ENCODE peak calls at places on chromosomes 13 and 19, in four cellular contexts. One of them, this sample, is unnamed. For H3K9me3, the result is how much of the 10 kb centered on the place peaks cover.

GRCh38 chr13:50420720-50421456 is 405.6 kb downstream of the KCNRG start:
- DNase-seq in CD4-positive, alpha-beta memory T cell: no peak
- DNase-seq in endothelial cell of umbilical vein: no peak
- DNase-seq in AG04450: no peak
- DNase-seq in this sample: no peak

GRCh38 chr13:70432276-70432805 is 324.1 kb upstream of the KLHL1 start:
- DNase-seq in CD4-positive, alpha-beta memory T cell: no peak
- DNase-seq in endothelial cell of umbilical vein: no peak
- DNase-seq in AG04450: no peak
- DNase-seq in this sample: no peak

GRCh38 chr13:22201395-22201794 is 530.5 kb downstream of the FGF9 start:
- DNase-seq in endothelial cell of umbilical vein: no peak
- DNase-seq in CD4-positive, alpha-beta memory T cell: no peak
- DNase-seq in AG04450: no peak
- DNase-seq in this sample: no peak

GRCh38 chr13:44576396-44577235 is 486 bp upstream of the TSC22D1 start:
- DNase-seq in CD4-positive, alpha-beta memory T cell: no peak
- DNase-seq in endothelial cell of umbilical vein: no peak
- DNase-seq in AG04450: no peak
- DNase-seq in this sample: no peak

GRCh38 chr19:46951236-46951986 is 68.2 kb upstream of the NPAS1 start:
- DNase-seq in endothelial cell of umbilical vein: no peak
- DNase-seq in AG04450: no peak
- DNase-seq in CD4-positive, alpha-beta memory T cell: no peak
- DNase-seq in this sample: no peak

GRCh38 chr13:95457294-95457693 is 95.2 kb upstream of the CLDN10 start:
- DNase-seq in AG04450: no peak
- DNase-seq in endothelial cell of umbilical vein: no peak
- DNase-seq in CD4-positive, alpha-beta memory T cell: no peak
- DNase-seq in this sample: no peak

GRCh38 chr19:41030651-41031050 is 39.6 kb downstream of the CYP2B6 start:
- DNase-seq in AG04450: no peak
- DNase-seq in CD4-positive, alpha-beta memory T cell: no peak
- DNase-seq in endothelial cell of umbilical vein: no peak
- DNase-seq in this sample: no peak

GRCh38 chr19:58518261-58519086 is 1.1 kb downstream of the ZBTB45 start:
- DNase-seq in CD4-positive, alpha-beta memory T cell: no peak
- DNase-seq in AG04450: no peak
- DNase-seq in endothelial cell of umbilical vein: no peak
- DNase-seq in this sample: no peak

GRCh38 chr19:38850976-38851621 is 1.3 kb upstream of the HNRNPL start:
- DNase-seq in AG04450: no peak
- DNase-seq in endothelial cell of umbilical vein: peak
- DNase-seq in CD4-positive, alpha-beta memory T cell: peak
- DNase-seq in this sample: peak

GRCh38 chr13:113947321-113948033 is 26.4 kb downstream of the C13orf46 start:
- DNase-seq in endothelial cell of umbilical vein: peak
- DNase-seq in AG04450: no peak
- DNase-seq in CD4-positive, alpha-beta memory T cell: no peak
- DNase-seq in this sample: no peak

GRCh38 chr19:2129892-2130770 is 21.2 kb downstream of the AP3D1 start:
- DNase-seq in endothelial cell of umbilical vein: no peak
- DNase-seq in AG04450: no peak
- DNase-seq in CD4-positive, alpha-beta memory T cell: no peak
- DNase-seq in this sample: no peak

GRCh38 chr13:37344051-37344450 is 238.6 kb upstream of the CSNK1A1L start:
- DNase-seq in endothelial cell of umbilical vein: no peak
- DNase-seq in CD4-positive, alpha-beta memory T cell: no peak
- DNase-seq in AG04450: no peak
- DNase-seq in this sample: no peak

GRCh38 chr19:34794289-34794960 is 21.4 kb upstream of the ZNF599 start:
- DNase-seq in CD4-positive, alpha-beta memory T cell: peak
- DNase-seq in endothelial cell of umbilical vein: no peak
- DNase-seq in AG04450: no peak
- DNase-seq in this sample: no peak

GRCh38 chr13:93635687-93636086 is 409.1 kb downstream of the GPC6 start:
- DNase-seq in AG04450: no peak
- DNase-seq in endothelial cell of umbilical vein: no peak
- DNase-seq in CD4-positive, alpha-beta memory T cell: no peak
- DNase-seq in this sample: no peak

GRCh38 chr13:45833663-45834062 is 17.9 kb downstream of the SIAH3 start:
- DNase-seq in AG04450: no peak
- DNase-seq in endothelial cell of umbilical vein: peak
- DNase-seq in CD4-positive, alpha-beta memory T cell: no peak
- DNase-seq in this sample: peak

GRCh38 chr13:20585371-20585770 is 18.4 kb downstream of the IFT88 start:
- DNase-seq in endothelial cell of umbilical vein: no peak
- DNase-seq in CD4-positive, alpha-beta memory T cell: no peak
- DNase-seq in AG04450: no peak
- DNase-seq in this sample: no peak

GRCh38 chr19:4172861-4173473 is 9.4 kb downstream of the SIRT6 start:
- DNase-seq in CD4-positive, alpha-beta memory T cell: peak
- DNase-seq in endothelial cell of umbilical vein: no peak
- DNase-seq in AG04450: no peak
- DNase-seq in this sample: peak

GRCh38 chr19:5337126-5337525 is 3.5 kb downstream of the PTPRS start:
- DNase-seq in endothelial cell of umbilical vein: no peak
- DNase-seq in AG04450: no peak
- DNase-seq in CD4-positive, alpha-beta memory T cell: no peak
- DNase-seq in this sample: no peak

GRCh38 chr19:41705393-41706174 is 2.8 kb upstream of the CEACAM5 start:
- DNase-seq in endothelial cell of umbilical vein: peak
- DNase-seq in AG04450: no peak
- DNase-seq in CD4-positive, alpha-beta memory T cell: peak
- DNase-seq in this sample: no peak

GRCh38 chr13:20713014-20713376 is 9.5 kb downstream of the IL17D start:
- DNase-seq in CD4-positive, alpha-beta memory T cell: no peak
- DNase-seq in AG04450: no peak
- DNase-seq in endothelial cell of umbilical vein: peak
- DNase-seq in this sample: no peak

GRCh38 chr19:55578761-55579747 is 1.6 kb downstream of the ZNF579 start:
- DNase-seq in AG04450: no peak
- DNase-seq in CD4-positive, alpha-beta memory T cell: no peak
- DNase-seq in endothelial cell of umbilical vein: no peak
- DNase-seq in this sample: no peak

GRCh38 chr13:33349996-33350826 is 64.7 kb upstream of the STARD13 start:
- DNase-seq in CD4-positive, alpha-beta memory T cell: no peak
- DNase-seq in AG04450: no peak
- DNase-seq in endothelial cell of umbilical vein: peak
- DNase-seq in this sample: peak

GRCh38 chr13:110382229-110382628 is 75.1 kb downstream of the COL4A2 start:
- DNase-seq in CD4-positive, alpha-beta memory T cell: no peak
- DNase-seq in endothelial cell of umbilical vein: peak
- DNase-seq in AG04450: no peak
- DNase-seq in this sample: no peak

GRCh38 chr13:28792992-28793391 is 27.1 kb upstream of the MTUS2 start:
- DNase-seq in AG04450: peak
- DNase-seq in endothelial cell of umbilical vein: no peak
- DNase-seq in CD4-positive, alpha-beta memory T cell: no peak
- DNase-seq in this sample: no peak

GRCh38 chr13:89923731-89924130 is 1423.8 kb upstream of the MIR17HG start:
- DNase-seq in endothelial cell of umbilical vein: no peak
- DNase-seq in CD4-positive, alpha-beta memory T cell: no peak
- DNase-seq in AG04450: peak
- DNase-seq in this sample: no peak

GRCh38 chr19:43777163-43777700 is 3.5 kb downstream of the KCNN4 start:
- DNase-seq in CD4-positive, alpha-beta memory T cell: peak
- DNase-seq in AG04450: no peak
- DNase-seq in endothelial cell of umbilical vein: no peak
- DNase-seq in this sample: no peak

GRCh38 chr19:55370305-55370988 is at the start of gene IL11:
- DNase-seq in CD4-positive, alpha-beta memory T cell: no peak
- DNase-seq in endothelial cell of umbilical vein: no peak
- DNase-seq in AG04450: no peak
- DNase-seq in this sample: no peak

GRCh38 chr19:18440421-18440877 is 2.5 kb upstream of the ISYNA1 start:
- DNase-seq in AG04450: no peak
- DNase-seq in CD4-positive, alpha-beta memory T cell: no peak
- DNase-seq in endothelial cell of umbilical vein: no peak
- DNase-seq in this sample: no peak

GRCh38 chr13:43223206-43223605 is 199.8 kb downstream of the DNAJC15 start:
- DNase-seq in endothelial cell of umbilical vein: no peak
- DNase-seq in CD4-positive, alpha-beta memory T cell: no peak
- DNase-seq in AG04450: no peak
- DNase-seq in this sample: no peak

GRCh38 chr13:95267662-95268369 is 33.4 kb downstream of the ABCC4 start:
- DNase-seq in CD4-positive, alpha-beta memory T cell: no peak
- DNase-seq in endothelial cell of umbilical vein: peak
- DNase-seq in AG04450: peak
- DNase-seq in this sample: no peak

GRCh38 chr19:18780631-18781030 is 10.5 kb downstream of the COMP start:
- DNase-seq in AG04450: no peak
- DNase-seq in endothelial cell of umbilical vein: no peak
- DNase-seq in CD4-positive, alpha-beta memory T cell: no peak
- DNase-seq in this sample: no peak

DNA sequence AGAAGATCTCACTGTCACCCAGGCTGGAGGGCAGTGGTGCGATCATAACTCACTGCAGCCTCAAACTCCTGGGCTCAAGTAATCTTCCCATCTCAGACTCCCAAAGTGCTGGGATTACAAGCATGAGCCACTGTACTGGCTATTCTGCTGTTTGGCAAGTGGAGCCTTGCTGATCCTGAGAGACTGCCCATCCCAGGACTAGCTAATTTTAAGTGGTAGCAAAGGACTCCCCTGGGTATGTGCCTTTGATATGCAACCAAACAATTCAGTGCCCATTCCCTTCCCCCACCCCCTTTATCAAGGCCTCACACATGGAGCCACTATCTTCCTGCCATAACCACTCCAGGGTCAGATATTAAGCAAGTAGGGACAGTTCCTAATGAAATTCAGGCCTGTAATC is 17.0 kb upstream of the ZNF460 start:
- DNase-seq in CD4-positive, alpha-beta memory T cell: no peak
- DNase-seq in AG04450: no peak
- DNase-seq in endothelial cell of umbilical vein: no peak
- DNase-seq in this sample: no peak
- H3K9me3 ChIP-seq in CD4-positive, alpha-beta memory T cell: under half
- H3K9me3 ChIP-seq in AG04450: under half
- H3K9me3 ChIP-seq in endothelial cell of umbilical vein: under half
- H3K9me3 ChIP-seq in this sample: under half

GRCh38 chr19:12229990-12230389 is 64.7 kb downstream of the ZNF44 start:
- DNase-seq in AG04450: no peak
- DNase-seq in endothelial cell of umbilical vein: no peak
- DNase-seq in CD4-positive, alpha-beta memory T cell: no peak
- DNase-seq in this sample: no peak
- H3K9me3 ChIP-seq in AG04450: under half
- H3K9me3 ChIP-seq in endothelial cell of umbilical vein: under half
- H3K9me3 ChIP-seq in CD4-positive, alpha-beta memory T cell: under half
- H3K9me3 ChIP-seq in this sample: under half

GRCh38 chr13:24668511-24668910 is 11.7 kb upstream of the ATP12A start:
- DNase-seq in CD4-positive, alpha-beta memory T cell: no peak
- DNase-seq in AG04450: no peak
- DNase-seq in endothelial cell of umbilical vein: no peak
- DNase-seq in this sample: no peak
- H3K9me3 ChIP-seq in CD4-positive, alpha-beta memory T cell: under half
- H3K9me3 ChIP-seq in AG04450: under half
- H3K9me3 ChIP-seq in endothelial cell of umbilical vein: under half
- H3K9me3 ChIP-seq in this sample: under half

DNA sequence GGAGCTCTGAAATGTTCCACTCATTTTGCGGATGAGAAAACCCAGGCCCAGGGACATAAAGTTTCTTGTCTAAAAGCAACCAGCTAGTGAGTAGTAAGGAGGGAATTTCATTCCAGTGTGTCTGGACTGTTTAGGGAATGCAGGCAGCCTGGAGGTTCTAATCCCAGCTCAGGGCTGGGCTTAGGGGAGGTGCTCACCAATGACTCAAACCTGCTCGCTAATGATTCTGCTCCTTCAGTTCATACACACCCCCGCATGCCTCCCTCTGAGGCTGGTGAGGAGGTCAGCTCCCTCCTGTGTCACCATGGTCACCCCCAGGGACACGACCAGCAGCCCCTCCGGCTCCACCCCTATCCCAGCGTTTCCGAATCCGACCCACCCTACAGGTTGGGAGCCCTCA is 34.6 kb downstream of the CYP4F2 start:
- DNase-seq in AG04450: no peak
- DNase-seq in endothelial cell of umbilical vein: no peak
- DNase-seq in CD4-positive, alpha-beta memory T cell: no peak
- DNase-seq in this sample: no peak
- H3K9me3 ChIP-seq in AG04450: under half
- H3K9me3 ChIP-seq in endothelial cell of umbilical vein: under half
- H3K9me3 ChIP-seq in CD4-positive, alpha-beta memory T cell: under half
- H3K9me3 ChIP-seq in this sample: under half

DNA sequence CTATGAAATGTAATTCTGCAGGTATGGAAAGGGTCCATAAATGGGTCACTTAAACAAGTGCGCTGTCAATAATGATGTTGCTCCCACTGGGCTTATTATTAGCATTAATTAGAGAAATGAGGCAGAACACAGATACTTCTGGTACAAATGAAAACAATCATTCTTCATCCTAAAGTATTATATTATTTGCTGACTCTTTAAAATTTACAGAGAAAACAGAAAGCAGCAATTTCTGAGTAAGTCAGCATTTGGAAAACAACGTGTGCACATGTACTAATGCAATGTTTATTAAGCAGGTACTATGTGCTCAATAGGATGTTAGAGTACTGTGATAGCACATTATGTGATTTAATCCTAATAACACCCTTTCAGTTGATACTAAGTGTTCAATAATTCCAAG is 2.4 kb upstream of the ZNF676 start:
- DNase-seq in CD4-positive, alpha-beta memory T cell: no peak
- DNase-seq in endothelial cell of umbilical vein: no peak
- DNase-seq in AG04450: no peak
- DNase-seq in this sample: no peak
- H3K9me3 ChIP-seq in CD4-positive, alpha-beta memory T cell: under half
- H3K9me3 ChIP-seq in endothelial cell of umbilical vein: under half
- H3K9me3 ChIP-seq in AG04450: under half
- H3K9me3 ChIP-seq in this sample: under half

DNA sequence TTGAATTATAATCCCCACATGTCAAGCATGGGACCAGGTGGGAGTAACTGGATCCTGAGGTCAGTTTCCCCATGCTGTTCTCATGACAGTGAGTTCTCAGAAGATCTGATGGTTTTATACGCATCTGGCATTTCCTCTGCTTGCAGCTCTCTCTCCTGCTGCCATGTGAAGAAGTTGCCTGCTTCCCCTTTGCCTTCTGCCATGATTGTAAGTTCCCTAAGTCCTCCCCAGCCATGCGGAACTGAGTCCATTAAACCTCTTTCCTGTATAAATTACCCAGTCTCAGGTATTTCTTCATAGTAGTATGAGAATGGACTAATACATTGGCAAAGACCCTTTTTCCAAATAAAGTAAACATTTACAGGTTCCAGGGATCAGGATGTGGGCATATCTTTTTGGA is 96.8 kb downstream of the TSHZ3 start:
- DNase-seq in AG04450: no peak
- DNase-seq in endothelial cell of umbilical vein: no peak
- DNase-seq in CD4-positive, alpha-beta memory T cell: no peak
- DNase-seq in this sample: no peak
- H3K9me3 ChIP-seq in AG04450: under half
- H3K9me3 ChIP-seq in endothelial cell of umbilical vein: under half
- H3K9me3 ChIP-seq in CD4-positive, alpha-beta memory T cell: under half
- H3K9me3 ChIP-seq in this sample: under half

GRCh38 chr19:48754950-48755645 is at the start of gene FGF21:
- DNase-seq in CD4-positive, alpha-beta memory T cell: no peak
- DNase-seq in endothelial cell of umbilical vein: no peak
- DNase-seq in AG04450: no peak
- DNase-seq in this sample: no peak
- H3K9me3 ChIP-seq in CD4-positive, alpha-beta memory T cell: under half
- H3K9me3 ChIP-seq in endothelial cell of umbilical vein: under half
- H3K9me3 ChIP-seq in AG04450: under half
- H3K9me3 ChIP-seq in this sample: under half

This sample was measured in heart right ventricle.